ENCODE peak calls at places on chromosomes 6 and 20, in nine cellular contexts. C is dorsolateral prefrontal cortex; V is AG04450; M is progenitor cell of endocrine pancreas; S is fibroblast of pulmonary artery; Q is neural progenitor cell; D is CD4-positive, alpha-beta T cell; L is GM06990; F is neural crest cell. N is an unnamed sample.

GRCh38 chr20:43752561-43753301 is 25.9 kb upstream of the GTSF1L start:
- DNase-seq in L (peak; percentile 78), F (no peak), M (no peak), C (no peak), Q (no peak), S (peak; percentile 90), D (no peak), V (no peak), N (peak; percentile 64)

GRCh38 chr6:1327630-1328029 is 15.7 kb downstream of the FOXQ1 start:
- DNase-seq in V (no peak), L (no peak), D (no peak), M (no peak), C (no peak), Q (no peak), S (no peak), F (no peak), N (no peak)

GRCh38 chr6:42030585-42031506 is 19.5 kb upstream of the TAF8 start:
- DNase-seq in L (no peak), Q (peak; percentile 34), C (no peak), F (no peak), M (no peak), D (no peak), S (peak; percentile 69), V (no peak), N (no peak)

GRCh38 chr6:102474041-102474807 is 1080.7 kb downstream of the GRIK2 start:
- DNase-seq in C (no peak), S (no peak), F (no peak), L (no peak), D (no peak), M (no peak), V (no peak), Q (no peak), N (no peak)

GRCh38 chr6:142916881-142917280 is 28.1 kb downstream of the HIVEP2 start:
- DNase-seq in F (no peak), D (no peak), C (no peak), L (no peak), M (no peak), S (no peak), Q (no peak), V (no peak), N (no peak)

GRCh38 chr20:17504326-17504897 is 26.8 kb downstream of the BFSP1 start:
- DNase-seq in L (no peak), F (no peak), V (no peak), S (no peak), Q (no peak), D (peak; percentile 4), M (no peak), C (no peak), N (no peak)

GRCh38 chr6:134347916-134348805 is 30.2 kb upstream of the SGK1 start:
- DNase-seq in M (no peak), C (peak; percentile 63), V (peak; percentile 65), F (no peak), S (peak; percentile 91), L (no peak), D (no peak), Q (no peak), N (no peak)

GRCh38 chr6:36735110-36735971 is 37.7 kb downstream of the RAB44 start:
- DNase-seq in Q (no peak), S (peak; percentile 97), F (no peak), M (no peak), V (peak; percentile 63), C (no peak), L (no peak), D (no peak), N (peak; percentile 67)

GRCh38 chr6:143733500-143733899 is 55.7 kb downstream of the PHACTR2 start:
- DNase-seq in S (no peak), Q (no peak), D (no peak), M (no peak), L (no peak), F (no peak), V (no peak), C (no peak), N (no peak)

DNA sequence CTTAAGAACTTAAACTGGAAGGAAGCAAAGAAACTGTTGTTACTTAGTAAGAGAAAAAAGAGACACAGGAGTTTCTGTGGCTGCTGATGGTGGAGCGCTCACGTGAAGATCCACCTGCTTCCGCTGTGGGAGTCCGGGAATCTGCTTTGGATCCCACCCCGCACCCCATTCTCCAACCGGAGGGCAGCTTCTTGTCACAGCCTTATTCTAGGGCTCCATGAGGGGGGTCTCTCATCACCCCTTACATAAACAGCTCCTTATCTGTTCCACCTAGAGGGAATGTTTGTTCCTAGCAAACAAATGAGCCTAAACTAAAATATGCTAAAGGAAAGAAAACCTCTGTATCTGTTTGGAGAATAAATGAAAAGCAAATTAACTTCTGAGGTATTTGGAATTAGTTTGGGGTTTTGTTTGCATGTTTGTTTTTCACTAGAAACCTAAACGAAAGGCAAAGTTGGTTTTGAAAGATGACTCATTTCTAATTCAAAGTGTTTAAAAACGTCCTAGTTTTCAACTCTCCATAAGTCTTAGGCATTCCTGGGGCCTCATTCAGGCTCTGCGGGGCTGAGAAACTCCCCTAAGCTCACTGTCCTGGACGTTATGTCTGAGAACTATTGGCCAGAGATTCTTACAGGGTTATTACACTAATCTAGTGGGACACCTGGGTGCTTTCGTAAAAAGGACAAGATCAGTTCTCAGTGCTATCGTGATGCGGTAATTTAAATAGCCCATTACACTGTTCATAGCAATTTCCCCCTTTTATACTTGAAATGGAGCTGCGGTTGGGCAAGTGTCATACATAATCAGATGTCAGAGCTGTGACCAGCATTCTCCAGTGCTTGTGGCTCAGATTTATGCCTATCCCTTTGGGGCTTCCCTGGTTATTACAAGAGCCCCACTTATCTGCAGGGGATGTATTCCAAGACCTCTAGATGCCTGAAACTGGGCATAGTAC is 280.7 kb downstream of the QKI start:
- DNase-seq in V (no peak), M (no peak), S (no peak), C (no peak), F (no peak), Q (no peak), L (no peak), D (no peak), N (no peak)
- TF ChIP-seq CTCF in V (no peak), M (no peak), S (no peak), C (no peak), F (no peak), Q (no peak), L (no peak), D (no peak), N (no peak)

GRCh38 chr6:84227434-84228197 is at the start of gene CEP162:
- DNase-seq in Q (peak; percentile 93), M (peak; percentile 77), S (peak; percentile 91), C (peak; percentile 96), V (peak; percentile 57), L (peak; percentile 86), D (peak; percentile 81), F (peak; percentile 82), N (peak; percentile 76)
- TF ChIP-seq CTCF in Q (peak; percentile 67), M (peak; percentile 72), S (peak; percentile 75), C (peak; percentile 75), V (peak; percentile 81), L (peak; percentile 71), D (peak; percentile 83), F (peak; percentile 84), N (peak; percentile 59)

GRCh38 chr6:90203672-90204071 is 93.0 kb downstream of the BACH2 start:
- DNase-seq in F (no peak), L (no peak), D (no peak), V (no peak), S (no peak), Q (peak; percentile 15), C (no peak), M (no peak), N (no peak)

GRCh38 chr6:90198758-90199425 is 97.8 kb downstream of the BACH2 start:
- DNase-seq in F (no peak), V (no peak), L (no peak), C (no peak), Q (no peak), D (no peak), M (no peak), S (no peak), N (no peak)

GRCh38 chr6:90199900-90200299 is 96.7 kb downstream of the BACH2 start:
- DNase-seq in V (no peak), M (no peak), Q (no peak), D (no peak), F (no peak), C (no peak), S (no peak), L (no peak), N (no peak)

GRCh38 chr6:90204327-90204726 is 92.3 kb downstream of the BACH2 start:
- DNase-seq in C (no peak), F (no peak), D (no peak), Q (peak; percentile 11), V (no peak), M (no peak), L (no peak), S (no peak), N (no peak)

GRCh38 chr6:90202156-90202555 is 94.5 kb downstream of the BACH2 start:
- DNase-seq in L (no peak), Q (no peak), V (no peak), M (no peak), F (no peak), S (no peak), C (no peak), D (no peak), N (no peak)
- TF ChIP-seq CTCF in L (no peak), Q (no peak), V (no peak), M (no peak), F (no peak), S (no peak), C (no peak), D (no peak), N (no peak)

GRCh38 chr6:82588020-82588419 is 224.4 kb downstream of the TPBG start:
- DNase-seq in S (no peak), L (no peak), Q (no peak), D (no peak), C (no peak), M (no peak), F (no peak), V (no peak), N (no peak)
- TF ChIP-seq CTCF in S (no peak), L (peak; percentile 11), Q (no peak), D (no peak), C (no peak), M (no peak), F (no peak), V (no peak), N (no peak)

DNA sequence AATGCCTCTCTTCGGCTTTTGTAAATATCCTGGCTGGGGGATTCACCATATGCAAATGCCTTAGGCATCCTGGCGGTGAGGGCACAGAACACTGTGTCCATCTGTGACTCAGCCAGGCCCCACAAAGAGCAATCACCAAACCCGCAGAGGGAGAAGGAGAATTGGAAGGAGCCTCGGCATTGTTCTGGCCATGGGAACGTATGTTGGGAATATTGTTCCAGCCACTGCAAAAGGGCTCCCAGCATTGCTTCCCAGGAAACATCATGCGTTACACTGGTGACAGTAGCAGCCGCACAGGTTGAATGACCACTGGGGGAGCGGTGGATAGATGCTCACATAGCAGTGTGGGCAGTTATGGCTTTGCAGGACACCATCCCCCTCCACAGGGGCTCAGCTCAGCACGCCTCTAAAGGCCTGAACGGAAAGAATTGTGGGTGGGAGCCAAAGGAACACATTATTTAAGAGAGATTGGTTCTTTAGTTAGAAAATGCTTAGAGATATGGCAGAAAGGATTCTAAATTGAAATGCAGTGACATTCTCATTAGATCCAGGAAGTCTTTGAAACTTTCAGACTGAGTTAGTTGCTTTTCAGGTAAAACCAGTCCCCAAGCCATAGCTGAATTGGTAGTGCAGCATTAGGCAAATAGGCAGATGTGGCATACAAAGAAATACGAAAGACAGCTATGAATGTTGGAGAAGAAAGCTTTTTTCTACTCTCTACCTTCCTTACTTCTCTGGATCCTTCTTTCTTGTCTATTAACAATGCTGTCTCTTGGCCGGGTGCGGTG is 104.3 kb downstream of the RNF144B start:
- DNase-seq in L (no peak), D (no peak), C (no peak), V (no peak), F (no peak), M (no peak), Q (no peak), S (no peak), N (no peak)
- TF ChIP-seq CTCF in L (no peak), D (no peak), C (no peak), V (no peak), F (no peak), M (no peak), Q (no peak), S (no peak), N (no peak)

N was measured in GM13977.